ENCODE peak calls at places on chromosomes 1 and 21, in ten cellular contexts. E, Q, D, A, U, L, G, W, I and J are unnamed samples.

GRCh38 chr1:228978486-228979324 is 243.4 kb downstream of the RHOU start:
- DNase-seq in G (no peak), W (no peak), A (peak; percentile 26), E (no peak), L (no peak), Q (no peak), I (peak; percentile 58), D (no peak), U (no peak), J (no peak)

GRCh38 chr1:28313710-28314510 is 14.9 kb upstream of the MED18 start:
- DNase-seq in L (no peak), G (no peak), D (no peak), I (peak; percentile 41), Q (peak; percentile 90), U (no peak), E (no peak), A (no peak), W (peak; percentile 17), J (no peak)

GRCh38 chr1:192802406-192802805 is 6.4 kb upstream of the RGS2 start:
- DNase-seq in Q (no peak), U (no peak), G (no peak), W (no peak), E (no peak), A (no peak), D (no peak), I (no peak), L (no peak), J (no peak)

GRCh38 chr1:94633051-94633450 is 91.5 kb upstream of the F3 start:
- DNase-seq in L (no peak), G (no peak), W (peak; percentile 37), E (no peak), D (peak; percentile 34), I (peak; percentile 63), U (no peak), A (no peak), Q (no peak), J (no peak)

GRCh38 chr1:22217811-22218460 is 75.0 kb upstream of the WNT4 start:
- DNase-seq in Q (peak; percentile 47), I (no peak), D (no peak), G (no peak), L (no peak), U (no peak), E (no peak), W (no peak), A (no peak), J (no peak)

GRCh38 chr21:46226920-46227599 is 1.5 kb downstream of the LSS start:
- DNase-seq in D (peak; percentile 21), Q (peak; percentile 48), L (no peak), I (peak; percentile 15), G (peak; percentile 18), E (peak; percentile 23), U (peak; percentile 29), A (no peak), W (no peak), J (no peak)

GRCh38 chr1:186884266-186884665 is 55.5 kb downstream of the PLA2G4A start:
- DNase-seq in U (no peak), E (no peak), A (no peak), L (no peak), W (no peak), Q (no peak), D (no peak), I (peak; percentile 15), G (no peak), J (no peak)

GRCh38 chr1:1535989-1536937 is 4.2 kb downstream of the TMEM240 start:
- DNase-seq in U (no peak), W (no peak), G (no peak), E (no peak), Q (no peak), A (no peak), I (peak; percentile 1), D (no peak), L (no peak), J (no peak)

GRCh38 chr1:39526466-39527189 is 35.2 kb downstream of the BMP8A start:
- DNase-seq in E (no peak), Q (no peak), U (no peak), A (no peak), W (no peak), I (no peak), D (no peak), G (no peak), L (no peak), J (no peak)

GRCh38 chr1:64474639-64475038 is 4.7 kb downstream of the CACHD1 start:
- DNase-seq in D (peak; percentile 28), Q (peak; percentile 75), A (peak; percentile 86), E (no peak), L (no peak), U (no peak), I (no peak), W (no peak), G (no peak), J (no peak)

GRCh38 chr1:8705104-8705503 is 112.3 kb downstream of the RERE start:
- DNase-seq in E (no peak), Q (no peak), I (no peak), W (no peak), D (no peak), U (no peak), G (no peak), A (no peak), L (no peak), J (no peak)

GRCh38 chr1:197688233-197688632 is 87.0 kb downstream of the DENND1B start:
- DNase-seq in I (no peak), L (no peak), D (no peak), E (no peak), Q (no peak), G (no peak), W (no peak), A (no peak), U (no peak), J (no peak)

GRCh38 chr1:32273389-32274208 is 18.3 kb upstream of the HDAC1 start:
- DNase-seq in Q (no peak), A (peak; percentile 58), G (peak; percentile 93), W (no peak), E (no peak), U (no peak), L (peak; percentile 82), I (no peak), D (no peak), J (peak; percentile 75)

GRCh38 chr1:22107126-22107525 is 35.8 kb downstream of the WNT4 start:
- DNase-seq in G (no peak), D (peak; percentile 43), I (no peak), L (no peak), E (no peak), Q (no peak), A (no peak), U (no peak), W (no peak), J (no peak)